ENCODE peak calls at places on chromosome 1, in four cellular contexts. One of them, this sample, is unnamed.

GRCh38 chr1:172640146-172640545 is 18.8 kb upstream of the FASLG start:
- DNase-seq in HFF-Myc: no peak
- DNase-seq in NCI-H1436: no peak
- DNase-seq in mesendoderm: no peak
- DNase-seq in this sample: no peak

GRCh38 chr1:13624526-13624925 is 40.9 kb downstream of the PDPN start:
- DNase-seq in NCI-H1436: no peak
- DNase-seq in mesendoderm: no peak
- DNase-seq in HFF-Myc: no peak
- DNase-seq in this sample: no peak

GRCh38 chr1:5562769-5563168 is 429.5 kb downstream of the NPHP4 start:
- DNase-seq in NCI-H1436: no peak
- DNase-seq in mesendoderm: no peak
- DNase-seq in HFF-Myc: no peak
- DNase-seq in this sample: no peak

GRCh38 chr1:2124446-2125198 is 70.0 kb downstream of the FAAP20 start:
- DNase-seq in mesendoderm: no peak
- DNase-seq in HFF-Myc: no peak
- DNase-seq in NCI-H1436: no peak
- DNase-seq in this sample: no peak

GRCh38 chr1:226360106-226360746 is 47.7 kb downstream of the PARP1 start:
- DNase-seq in HFF-Myc: no peak
- DNase-seq in mesendoderm: no peak
- DNase-seq in NCI-H1436: no peak
- DNase-seq in this sample: no peak

GRCh38 chr1:202214089-202214843 is 20.7 kb downstream of the LGR6 start:
- DNase-seq in mesendoderm: no peak
- DNase-seq in NCI-H1436: peak; percentile 54
- DNase-seq in HFF-Myc: no peak
- DNase-seq in this sample: no peak

GRCh38 chr1:228161381-228161780 is 4.2 kb upstream of the IBA57 start:
- DNase-seq in NCI-H1436: no peak
- DNase-seq in mesendoderm: no peak
- DNase-seq in HFF-Myc: no peak
- DNase-seq in this sample: no peak

GRCh38 chr1:154863702-154864174 is 6.3 kb downstream of the KCNN3 start:
- DNase-seq in NCI-H1436: peak; percentile 24
- DNase-seq in HFF-Myc: no peak
- DNase-seq in mesendoderm: peak; percentile 79
- DNase-seq in this sample: no peak

GRCh38 chr1:205538211-205538840 is 33.9 kb downstream of the CDK18 start:
- DNase-seq in mesendoderm: no peak
- DNase-seq in NCI-H1436: no peak
- DNase-seq in HFF-Myc: no peak
- DNase-seq in this sample: no peak

GRCh38 chr1:73909043-73909567 is 288.9 kb downstream of the LRRIQ3 start:
- DNase-seq in mesendoderm: no peak
- DNase-seq in NCI-H1436: no peak
- DNase-seq in HFF-Myc: no peak
- DNase-seq in this sample: no peak

GRCh38 chr1:33094971-33095604 is 14.1 kb downstream of the AZIN2 start:
- DNase-seq in mesendoderm: peak; percentile 70
- DNase-seq in HFF-Myc: peak; percentile 67
- DNase-seq in NCI-H1436: peak; percentile 30
- DNase-seq in this sample: peak; percentile 55

GRCh38 chr1:246705368-246705767 is 18.8 kb upstream of the SCCPDH start:
- DNase-seq in mesendoderm: no peak
- DNase-seq in HFF-Myc: peak; percentile 40
- DNase-seq in NCI-H1436: no peak
- DNase-seq in this sample: no peak

GRCh38 chr1:94202241-94202640 is 35.1 kb downstream of the ARHGAP29 start:
- DNase-seq in NCI-H1436: no peak
- DNase-seq in mesendoderm: no peak
- DNase-seq in HFF-Myc: no peak
- DNase-seq in this sample: no peak

GRCh38 chr1:9394010-9394409 is 101.3 kb downstream of the SPSB1 start:
- DNase-seq in mesendoderm: no peak
- DNase-seq in NCI-H1436: no peak
- DNase-seq in HFF-Myc: no peak
- DNase-seq in this sample: no peak

GRCh38 chr1:42944207-42944928 is 14.3 kb downstream of the SLC2A1 start:
- DNase-seq in mesendoderm: no peak
- DNase-seq in HFF-Myc: no peak
- DNase-seq in NCI-H1436: no peak
- DNase-seq in this sample: no peak

GRCh38 chr1:1001631-1002300 is 1.9 kb upstream of the HES4 start:
- DNase-seq in HFF-Myc: no peak
- DNase-seq in mesendoderm: peak; percentile 75
- DNase-seq in NCI-H1436: peak; percentile 31
- DNase-seq in this sample: no peak

GRCh38 chr1:33388989-33389771 is 41.7 kb downstream of the PHC2 start:
- DNase-seq in NCI-H1436: no peak
- DNase-seq in mesendoderm: no peak
- DNase-seq in HFF-Myc: no peak
- DNase-seq in this sample: no peak

GRCh38 chr1:17919525-17920439 is 164.6 kb downstream of the ACTL8 start:
- DNase-seq in mesendoderm: peak; percentile 70
- DNase-seq in HFF-Myc: peak; percentile 29
- DNase-seq in NCI-H1436: peak; percentile 42
- DNase-seq in this sample: peak; percentile 19

GRCh38 chr1:183432548-183432875 is 14.3 kb upstream of the NMNAT2 start:
- DNase-seq in mesendoderm: no peak
- DNase-seq in HFF-Myc: no peak
- DNase-seq in NCI-H1436: no peak
- DNase-seq in this sample: no peak

GRCh38 chr1:220492671-220493070 is 35.3 kb upstream of the MARK1 start:
- DNase-seq in HFF-Myc: no peak
- DNase-seq in mesendoderm: no peak
- DNase-seq in NCI-H1436: no peak
- DNase-seq in this sample: no peak

GRCh38 chr1:5690878-5691277 is 301.3 kb downstream of the NPHP4 start:
- DNase-seq in NCI-H1436: no peak
- DNase-seq in HFF-Myc: no peak
- DNase-seq in mesendoderm: no peak
- DNase-seq in this sample: no peak

GRCh38 chr1:145985502-145986439 is 10.6 kb downstream of the TXNIP start:
- DNase-seq in HFF-Myc: no peak
- DNase-seq in mesendoderm: peak; percentile 67
- DNase-seq in NCI-H1436: no peak
- DNase-seq in this sample: no peak

GRCh38 chr1:228280106-228280901 is 72.5 kb downstream of the OBSCN start:
- DNase-seq in HFF-Myc: no peak
- DNase-seq in mesendoderm: no peak
- DNase-seq in NCI-H1436: no peak
- DNase-seq in this sample: no peak

GRCh38 chr1:25195835-25196234 is 36.5 kb downstream of the SYF2 start:
- DNase-seq in HFF-Myc: no peak
- DNase-seq in mesendoderm: no peak
- DNase-seq in NCI-H1436: no peak
- DNase-seq in this sample: no peak

GRCh38 chr1:225774276-225775147 is 3.1 kb upstream of the SRP9 start:
- DNase-seq in HFF-Myc: no peak
- DNase-seq in mesendoderm: no peak
- DNase-seq in NCI-H1436: no peak
- DNase-seq in this sample: no peak

GRCh38 chr1:55480396-55480795 is 265.2 kb upstream of the USP24 start:
- DNase-seq in NCI-H1436: no peak
- DNase-seq in HFF-Myc: no peak
- DNase-seq in mesendoderm: no peak
- DNase-seq in this sample: no peak